ENCODE peak calls at places on chromosomes 13 and 19, in five cellular contexts. W, L, J, A and Q are unnamed samples.

GRCh38 chr13:52097197-52097596 is 31.7 kb downstream of the NEK5 start:
- DNase-seq in L (no peak), A (no peak), J (no peak), W (no peak), Q (no peak)

GRCh38 chr13:52651880-52652169 is 811 bp upstream of the SUGT1 start:
- DNase-seq in A (no peak), J (no peak), L (peak), W (peak), Q (peak)

GRCh38 chr19:4980087-4980486 is 11.2 kb downstream of the KDM4B start:
- DNase-seq in L (peak), A (no peak), W (no peak), J (no peak), Q (no peak)

GRCh38 chr13:20074956-20075355 is 85.9 kb downstream of the GJA3 start:
- DNase-seq in L (no peak), W (no peak), A (no peak), J (no peak), Q (no peak)

GRCh38 chr13:27125357-27126282 is 46.0 kb downstream of the USP12 start:
- DNase-seq in A (no peak), L (no peak), J (no peak), W (no peak), Q (no peak)

GRCh38 chr13:27446986-27447583 is 3.3 kb downstream of the MTIF3 start:
- DNase-seq in L (no peak), A (no peak), J (no peak), W (no peak), Q (no peak)

GRCh38 chr19:17718988-17719711 is at the start of gene MAP1S:
- DNase-seq in W (peak), L (peak), A (peak), J (peak), Q (no peak)

GRCh38 chr13:99289265-99289664 is 17.9 kb downstream of the GPR183 start:
- DNase-seq in J (no peak), L (no peak), A (no peak), W (no peak), Q (no peak)

GRCh38 chr13:37306778-37307544 is 201.5 kb upstream of the CSNK1A1L start:
- DNase-seq in J (no peak), L (peak), A (no peak), W (peak), Q (peak)

GRCh38 chr19:4939466-4939865 is 29.4 kb upstream of the KDM4B start:
- DNase-seq in L (peak), A (no peak), J (no peak), W (no peak), Q (no peak)

GRCh38 chr19:19540707-19541515 is 2.8 kb downstream of the CILP2 start:
- DNase-seq in J (peak), A (no peak), L (no peak), W (no peak), Q (no peak)

GRCh38 chr13:26457212-26457611 is 100.3 kb upstream of the WASF3 start:
- DNase-seq in W (no peak), L (no peak), J (no peak), A (no peak), Q (no peak)

GRCh38 chr13:98761126-98761978 is 8.9 kb upstream of the SLC15A1 start:
- DNase-seq in J (no peak), L (no peak), W (peak), A (no peak), Q (peak)

GRCh38 chr19:16566161-16566560 is 6.1 kb downstream of the SLC35E1 start:
- DNase-seq in W (no peak), J (no peak), A (no peak), L (no peak), Q (no peak)

GRCh38 chr13:28489975-28490550 is 4.9 kb downstream of the FLT1 start:
- DNase-seq in J (no peak), W (no peak), A (no peak), L (no peak), Q (no peak)

GRCh38 chr19:6773323-6773931 is 919 bp downstream of the VAV1 start:
- DNase-seq in J (peak), W (no peak), L (no peak), A (no peak), Q (no peak)

GRCh38 chr13:50715402-50716146 is 127.9 kb downstream of the DLEU7 start:
- DNase-seq in J (no peak), L (no peak), A (no peak), W (no peak), Q (no peak)

GRCh38 chr13:30026093-30026492 is 175.7 kb upstream of the UBL3 start:
- DNase-seq in W (peak), L (peak), A (no peak), J (no peak), Q (no peak)

GRCh38 chr13:50379584-50379983 is 364.3 kb downstream of the KCNRG start:
- DNase-seq in A (no peak), W (no peak), J (no peak), L (peak), Q (peak)

GRCh38 chr19:46537136-46538097 is 41.8 kb upstream of the PNMA8B start:
- DNase-seq in J (peak), A (no peak), W (peak), L (peak), Q (no peak)

GRCh38 chr19:54478677-54479266 is 5.7 kb upstream of the CDC42EP5 start:
- DNase-seq in A (no peak), L (no peak), W (peak), J (no peak), Q (no peak)

GRCh38 chr13:33228645-33229445 is 56.7 kb downstream of the STARD13 start:
- DNase-seq in W (peak), J (no peak), L (peak), A (peak), Q (no peak)

GRCh38 chr13:112067121-112067741 is at the start of gene SOX1:
- DNase-seq in J (no peak), L (no peak), W (no peak), A (peak), Q (no peak)

GRCh38 chr13:59000770-59001169 is 1163.0 kb downstream of the DIAPH3 start:
- DNase-seq in J (no peak), A (no peak), W (no peak), L (no peak), Q (no peak)

GRCh38 chr19:55640577-55641375 is at the start of gene ZNF580:
- DNase-seq in J (peak), W (peak), A (peak), L (peak), Q (no peak)

GRCh38 chr13:98222081-98222554 is 45.0 kb upstream of the RNF113B start:
- DNase-seq in W (peak), A (no peak), L (peak), J (no peak), Q (no peak)

GRCh38 chr19:3506384-3507340 is 551 bp downstream of the FZR1 start:
- DNase-seq in W (peak), J (peak), A (no peak), L (no peak), Q (no peak)

GRCh38 chr19:46198756-46199155 is 30.8 kb upstream of the IGFL1 start:
- DNase-seq in A (no peak), L (no peak), J (no peak), W (no peak), Q (no peak)

GRCh38 chr13:102399791-102400618 is 1.8 kb downstream of the FGF14 start:
- DNase-seq in A (no peak), J (no peak), W (peak), L (peak), Q (no peak)

GRCh38 chr13:63433546-63434150 is 2018.0 kb upstream of the PCDH20 start:
- DNase-seq in W (no peak), L (no peak), J (no peak), A (no peak), Q (no peak)

GRCh38 chr13:36096411-36097184 is 34.6 kb downstream of the DCLK1 start:
- DNase-seq in L (peak), A (no peak), W (no peak), J (no peak), Q (peak)

GRCh38 chr13:49627831-49628652 is at the start of gene ARL11:
- DNase-seq in J (peak), W (no peak), L (no peak), A (no peak), Q (no peak)